ENCODE peak calls at places on chromosome 20, in four cellular contexts. G, F, D and R are unnamed samples.

GRCh38 chr20:6838181-6838826 is 70.8 kb downstream of the BMP2 start:
- DNase-seq in G (no peak), F (no peak), D (no peak), R (peak)

GRCh38 chr20:38985603-38986170 is 23.5 kb downstream of the DHX35 start:
- DNase-seq in G (no peak), F (no peak), D (no peak), R (peak)

GRCh38 chr20:1909097-1909496 is 13.9 kb downstream of the SIRPA start:
- DNase-seq in G (no peak), F (no peak), D (no peak), R (no peak)

GRCh38 chr20:47360489-47361267 is 4.2 kb upstream of the ZMYND8 start:
- DNase-seq in G (peak), F (peak), D (peak), R (no peak)

GRCh38 chr20:34773726-34774125 is 51.7 kb downstream of the NCOA6 start:
- DNase-seq in G (no peak), F (no peak), D (no peak), R (no peak)

GRCh38 chr20:57398231-57398821 is 7.1 kb downstream of the RBM38 start:
- DNase-seq in G (no peak), F (no peak), D (no peak), R (peak)

GRCh38 chr20:36051318-36052116 is 83.1 kb downstream of the CNBD2 start:
- DNase-seq in G (no peak), F (peak), D (peak), R (no peak)

GRCh38 chr20:13009682-13010406 is 1.1 kb downstream of the SPTLC3 start:
- DNase-seq in G (no peak), F (no peak), D (no peak), R (peak)

GRCh38 chr20:37968726-37969401 is 64.4 kb downstream of the TTI1 start:
- DNase-seq in G (no peak), F (no peak), D (peak), R (no peak)

GRCh38 chr20:8376940-8377339 is 244.9 kb downstream of the PLCB1 start:
- DNase-seq in G (no peak), F (no peak), D (no peak), R (no peak)

GRCh38 chr20:59723607-59724456 is 119.5 kb downstream of the PHACTR3 start:
- DNase-seq in G (no peak), F (no peak), D (no peak), R (no peak)

GRCh38 chr20:63234693-63235398 is 859 bp upstream of the BIRC7 start:
- DNase-seq in G (no peak), F (no peak), D (peak), R (no peak)

GRCh38 chr20:9507544-9508239 is 6.7 kb upstream of the LAMP5 start:
- DNase-seq in G (peak), F (no peak), D (peak), R (no peak)

GRCh38 chr20:47551841-47552240 is 50.2 kb downstream of the NCOA3 start:
- DNase-seq in G (peak), F (no peak), D (no peak), R (no peak)

GRCh38 chr20:35988910-35989463 is 20.6 kb downstream of the CNBD2 start:
- DNase-seq in G (no peak), F (no peak), D (no peak), R (no peak)

GRCh38 chr20:46523696-46524328 is 10.5 kb upstream of the ZNF334 start:
- DNase-seq in G (no peak), F (no peak), D (no peak), R (no peak)

GRCh38 chr20:16143596-16143995 is 429.7 kb downstream of the KIF16B start:
- DNase-seq in G (no peak), F (no peak), D (no peak), R (no peak)

GRCh38 chr20:60138263-60139127 is 180.3 kb downstream of the CDH26 start:
- DNase-seq in G (no peak), F (peak), D (no peak), R (no peak)

GRCh38 chr20:37411408-37412306 is 65.7 kb downstream of the SRC start:
- DNase-seq in G (no peak), F (no peak), D (no peak), R (no peak)

GRCh38 chr20:5569021-5569420 is 181.2 kb upstream of the SHLD1 start:
- DNase-seq in G (peak), F (peak), D (no peak), R (no peak)

GRCh38 chr20:57493091-57493615 is 31.8 kb downstream of the CTCFL start:
- DNase-seq in G (no peak), F (no peak), D (no peak), R (no peak)

GRCh38 chr20:35463455-35464300 is 8.3 kb downstream of the CEP250 start:
- DNase-seq in G (peak), F (peak), D (peak), R (no peak)

GRCh38 chr20:14069796-14070195 is 74.5 kb downstream of the MACROD2 start:
- DNase-seq in G (no peak), F (no peak), D (no peak), R (no peak)

GRCh38 chr20:839015-839414 is 5.5 kb downstream of the FAM110A start:
- DNase-seq in G (no peak), F (no peak), D (no peak), R (no peak)

GRCh38 chr20:46833360-46833759 is 61.3 kb upstream of the EYA2 start:
- DNase-seq in G (no peak), F (no peak), D (no peak), R (peak)

GRCh38 chr20:46751856-46752255 is 42.4 kb downstream of the SLC2A10 start:
- DNase-seq in G (no peak), F (peak), D (no peak), R (no peak)

GRCh38 chr20:3479025-3479424 is 8.2 kb downstream of the ATRN start:
- DNase-seq in G (no peak), F (no peak), D (no peak), R (no peak)

GRCh38 chr20:22502731-22503191 is 81.6 kb downstream of the FOXA2 start:
- DNase-seq in G (no peak), F (no peak), D (no peak), R (no peak)

GRCh38 chr20:17883592-17884317 is 84.8 kb downstream of the SNX5 start:
- DNase-seq in G (no peak), F (no peak), D (no peak), R (no peak)

GRCh38 chr20:25205277-25206062 is 10.0 kb downstream of the ENTPD6 start:
- DNase-seq in G (peak), F (no peak), D (no peak), R (no peak)

GRCh38 chr20:16710781-16711180 is 19.0 kb upstream of the SNRPB2 start:
- DNase-seq in G (no peak), F (no peak), D (no peak), R (no peak)

GRCh38 chr20:3483784-3484183 is 13.0 kb downstream of the ATRN start:
- DNase-seq in G (no peak), F (no peak), D (no peak), R (no peak)

GRCh38 chr20:47353697-47354387 is 2.7 kb downstream of the ZMYND8 start:
- DNase-seq in G (no peak), F (no peak), D (no peak), R (no peak)

GRCh38 chr20:33672426-33673114 is 1.7 kb downstream of the NECAB3 start:
- DNase-seq in G (peak), F (peak), D (no peak), R (no peak)

GRCh38 chr20:33671573-33672288 is 2.5 kb downstream of the NECAB3 start:
- DNase-seq in G (no peak), F (no peak), D (no peak), R (no peak)

GRCh38 chr20:33673411-33674293 is 576 bp downstream of the NECAB3 start:
- DNase-seq in G (peak), F (peak), D (no peak), R (no peak)

GRCh38 chr20:33674294-33675126 is at the start of gene NECAB3:
- DNase-seq in G (peak), F (peak), D (peak), R (no peak)

DNA sequence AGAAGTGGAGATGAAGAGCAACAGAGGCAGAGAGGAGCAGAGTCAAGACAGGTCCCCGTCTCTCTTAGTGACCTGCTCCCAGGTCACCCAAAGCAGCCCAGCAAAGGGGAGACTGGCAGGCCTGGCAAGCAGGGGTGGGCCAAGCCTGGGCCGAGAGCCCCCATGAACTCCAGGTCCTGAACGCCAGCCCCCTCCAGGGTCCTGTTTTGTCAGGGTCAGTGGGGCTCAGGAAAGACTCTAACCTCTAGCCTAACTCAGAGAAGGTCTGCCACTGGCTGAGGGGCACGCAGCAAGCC is 1.2 kb downstream of the NECAB3 start:
- DNase-seq in G (no peak), F (no peak), D (no peak), R (no peak)
- H3K4me2 ChIP-seq in G (peak), F (peak), D (peak), R (peak)

GRCh38 chr20:52105045-52105572 is 86.5 kb downstream of the ZFP64 start:
- DNase-seq in G (peak), F (no peak), D (peak), R (no peak)
- TF ChIP-seq NRF1 in G (no peak), F (no peak), D (no peak), R (no peak)

DNA sequence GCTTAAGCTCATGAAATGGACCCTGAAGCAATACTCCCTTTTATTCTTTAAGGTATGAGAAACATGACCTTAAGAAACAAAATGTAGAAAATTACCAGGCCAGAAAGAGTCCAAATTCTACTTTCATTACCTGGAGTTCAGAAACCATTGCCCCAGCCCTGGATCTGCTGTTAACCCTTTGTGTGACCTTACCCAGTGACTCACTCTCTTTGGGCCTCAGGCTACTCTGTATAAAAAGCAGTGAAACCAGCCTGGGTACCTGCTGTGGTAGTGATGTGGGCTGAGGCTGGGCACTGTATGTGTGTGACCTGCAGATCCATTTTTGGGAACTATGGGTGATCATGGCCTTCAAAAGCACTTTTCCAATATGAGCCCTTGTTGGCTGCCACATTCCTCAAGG is 47.2 kb downstream of the SLC9A8 start:
- DNase-seq in G (no peak), F (no peak), D (no peak), R (no peak)
- H3K4me2 ChIP-seq in G (no peak), F (no peak), D (no peak), R (no peak)

GRCh38 chr20:58694241-58695083 is 1.9 kb downstream of the NPEPL1 start:
- DNase-seq in G (no peak), F (no peak), D (no peak), R (no peak)
- TF ChIP-seq NRF1 in G (no peak), F (no peak), D (no peak), R (no peak)

DNA sequence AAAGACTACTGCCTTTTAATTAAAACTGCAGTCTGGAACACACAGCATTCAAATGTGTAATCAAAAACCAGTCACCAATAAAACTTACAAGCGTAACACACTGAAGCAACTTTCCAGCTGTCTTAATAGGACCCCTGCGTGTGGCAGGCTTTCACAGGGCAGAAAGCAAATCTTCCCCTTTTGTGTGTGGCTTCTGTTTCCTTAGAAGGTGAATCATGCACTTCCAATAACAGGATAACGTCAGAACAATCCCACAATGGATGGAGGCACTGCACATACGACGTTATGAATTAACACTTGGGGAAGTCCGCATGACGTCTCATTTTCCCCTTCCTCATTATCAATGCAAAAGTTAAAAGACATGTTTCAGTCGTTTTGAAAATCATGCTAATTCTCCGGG is 44.8 kb downstream of the INSM1 start:
- DNase-seq in G (no peak), F (no peak), D (no peak), R (no peak)
- H3K4me2 ChIP-seq in G (no peak), F (no peak), D (no peak), R (no peak)

DNA sequence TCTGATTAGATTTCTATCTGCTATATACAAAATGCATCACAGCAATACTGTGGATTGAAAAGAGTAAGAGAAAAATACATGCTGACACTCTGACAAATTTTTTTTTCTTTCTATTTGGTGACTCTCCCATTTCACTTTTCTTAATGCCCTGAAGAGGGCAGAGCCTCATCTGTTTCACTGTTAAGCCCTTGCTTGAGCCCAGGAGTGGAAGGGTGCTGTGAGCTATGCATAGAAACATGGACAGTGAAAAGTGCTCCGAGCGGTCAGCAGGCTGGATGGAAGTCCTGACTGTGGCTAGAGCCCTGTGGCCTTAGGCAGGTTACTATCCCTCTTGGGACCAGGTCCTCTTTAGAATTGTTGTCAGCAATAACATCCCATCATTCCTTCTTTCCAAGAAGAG is 17.4 kb upstream of the CSE1L start:
- DNase-seq in G (peak), F (peak), D (no peak), R (no peak)
- TF ChIP-seq NRF1 in G (no peak), F (no peak), D (no peak), R (no peak)

GRCh38 chr20:52804455-52804966 is 167.6 kb upstream of the TSHZ2 start:
- DNase-seq in G (no peak), F (no peak), D (no peak), R (no peak)
- H3K4me2 ChIP-seq in G (no peak), F (no peak), D (no peak), R (no peak)

GRCh38 chr20:41261790-41262717 is 55.5 kb downstream of the ZHX3 start:
- DNase-seq in G (no peak), F (no peak), D (no peak), R (no peak)

GRCh38 chr20:41258489-41258888 is 59.0 kb downstream of the ZHX3 start:
- DNase-seq in G (no peak), F (no peak), D (no peak), R (no peak)

GRCh38 chr20:41259309-41259708 is 58.2 kb downstream of the ZHX3 start:
- DNase-seq in G (no peak), F (no peak), D (no peak), R (no peak)

GRCh38 chr20:41261260-41261659 is 56.3 kb downstream of the ZHX3 start:
- DNase-seq in G (no peak), F (no peak), D (no peak), R (no peak)

GRCh38 chr20:41260734-41261220 is 56.8 kb downstream of the ZHX3 start:
- DNase-seq in G (no peak), F (no peak), D (no peak), R (no peak)
- TF ChIP-seq NRF1 in G (no peak), F (no peak), D (no peak), R (no peak)